ENCODE peak calls at places on chromosomes 16 and 17, in five cellular contexts. K is A549, V is K562, J is IMR-90, B is SK-N-SH. G is an unnamed sample.

GRCh38 chr17:2101448-2102257 is 46.8 kb downstream of the HIC1 start:
- DNase-seq in K (no peak), B (no peak), V (no peak), J (no peak), G (no peak)

GRCh38 chr17:41970901-41971331 is 4.3 kb downstream of the CNP start:
- DNase-seq in V (no peak), K (no peak), J (no peak), B (no peak), G (no peak)

GRCh38 chr17:4492762-4493561 is 5.7 kb upstream of the SPNS2 start:
- DNase-seq in B (no peak), K (peak; percentile 51), J (peak; percentile 28), V (peak; percentile 73), G (no peak)

GRCh38 chr17:54530398-54530797 is 370.3 kb upstream of the TOM1L1 start:
- DNase-seq in K (no peak), B (no peak), V (no peak), J (no peak), G (no peak)

GRCh38 chr17:31787857-31788570 is 71.0 kb downstream of the COPRS start:
- DNase-seq in J (peak; percentile 93), V (peak; percentile 3), B (no peak), K (peak; percentile 59), G (no peak)

GRCh38 chr17:4559139-4559791 is 1.1 kb downstream of the GGT6 start:
- DNase-seq in K (no peak), V (no peak), B (no peak), J (no peak), G (no peak)

GRCh38 chr17:20184191-20184590 is 175.0 kb downstream of the SPECC1 start:
- DNase-seq in J (no peak), K (peak; percentile 29), B (no peak), V (no peak), G (no peak)

GRCh38 chr17:77375917-77376651 is 235.3 kb downstream of the SEC14L1 start:
- DNase-seq in V (no peak), J (peak; percentile 92), K (no peak), B (peak; percentile 82), G (no peak)

GRCh38 chr16:57736419-57737281 is 1.1 kb downstream of the KATNB1 start:
- DNase-seq in K (peak; percentile 75), J (peak; percentile 87), V (peak; percentile 53), B (peak; percentile 62), G (no peak)

GRCh38 chr17:79970576-79971068 is 65.0 kb downstream of the TBC1D16 start:
- DNase-seq in V (no peak), B (peak; percentile 33), K (peak; percentile 75), J (peak; percentile 10), G (no peak)

GRCh38 chr16:30068750-30069574 is 3.4 kb downstream of the ALDOA start:
- DNase-seq in B (peak; percentile 52), V (no peak), K (peak; percentile 59), J (no peak), G (no peak)
- TF ChIP-seq RCOR1 in B (no peak), V (no peak), K (no peak), J (no peak), G (no peak)

DNA sequence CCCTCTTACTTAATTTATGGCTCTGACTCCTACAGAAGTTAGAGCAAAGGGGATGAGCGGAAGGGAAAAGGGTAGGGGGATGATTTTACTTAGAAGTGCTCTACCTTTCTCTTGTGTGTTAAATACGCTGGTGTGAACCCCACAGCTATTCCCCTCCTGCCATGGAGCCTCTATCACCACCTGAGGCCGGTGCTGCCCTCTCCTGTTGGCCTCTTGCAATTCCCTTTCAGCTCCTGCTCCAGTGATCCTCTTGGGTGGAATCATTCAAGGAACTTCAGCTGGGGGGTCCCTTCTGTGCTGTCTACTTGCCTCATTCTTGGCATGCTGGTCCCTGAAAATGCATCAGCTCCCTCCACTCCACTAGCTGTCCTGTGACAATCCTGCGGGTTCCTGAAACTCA is 41.8 kb upstream of the CDH8 start:
- DNase-seq in J (no peak), V (no peak), B (peak; percentile 11), K (peak; percentile 33), G (no peak)
- TF ChIP-seq RCOR1 in J (no peak), V (no peak), B (no peak), K (no peak), G (no peak)

GRCh38 chr16:68367034-68367433 is 56.2 kb downstream of the PRMT7 start:
- DNase-seq in K (peak; percentile 52), B (peak; percentile 74), V (peak; percentile 68), J (peak; percentile 9), G (no peak)
- TF ChIP-seq RCOR1 in K (no peak), B (no peak), V (no peak), J (no peak), G (no peak)

GRCh38 chr17:40905370-40905769 is 20.3 kb upstream of the KRT20 start:
- DNase-seq in V (no peak), B (no peak), K (no peak), J (no peak), G (no peak)
- TF ChIP-seq RCOR1 in V (no peak), B (no peak), K (no peak), J (no peak), G (no peak)

GRCh38 chr17:66982011-66982508 is 17.6 kb downstream of the CACNG4 start:
- DNase-seq in V (no peak), J (no peak), B (no peak), K (no peak), G (no peak)
- TF ChIP-seq RCOR1 in V (no peak), J (no peak), B (no peak), K (no peak), G (no peak)

GRCh38 chr17:67658265-67658664 is 59.5 kb upstream of the NOL11 start:
- DNase-seq in K (no peak), J (no peak), V (no peak), B (no peak), G (no peak)

GRCh38 chr17:67652433-67652832 is 65.3 kb upstream of the NOL11 start:
- DNase-seq in K (no peak), J (no peak), V (no peak), B (no peak), G (no peak)

GRCh38 chr17:67657596-67657995 is 60.1 kb upstream of the NOL11 start:
- DNase-seq in K (no peak), V (no peak), J (no peak), B (no peak), G (no peak)

GRCh38 chr17:67656494-67657203 is 61.1 kb upstream of the NOL11 start:
- DNase-seq in K (no peak), B (no peak), J (no peak), V (no peak), G (peak; percentile 51)

GRCh38 chr17:67655478-67656148 is 62.1 kb upstream of the NOL11 start:
- DNase-seq in B (no peak), K (no peak), J (no peak), V (no peak), G (no peak)
- TF ChIP-seq RCOR1 in B (no peak), K (no peak), J (no peak), V (no peak), G (no peak)

DNA sequence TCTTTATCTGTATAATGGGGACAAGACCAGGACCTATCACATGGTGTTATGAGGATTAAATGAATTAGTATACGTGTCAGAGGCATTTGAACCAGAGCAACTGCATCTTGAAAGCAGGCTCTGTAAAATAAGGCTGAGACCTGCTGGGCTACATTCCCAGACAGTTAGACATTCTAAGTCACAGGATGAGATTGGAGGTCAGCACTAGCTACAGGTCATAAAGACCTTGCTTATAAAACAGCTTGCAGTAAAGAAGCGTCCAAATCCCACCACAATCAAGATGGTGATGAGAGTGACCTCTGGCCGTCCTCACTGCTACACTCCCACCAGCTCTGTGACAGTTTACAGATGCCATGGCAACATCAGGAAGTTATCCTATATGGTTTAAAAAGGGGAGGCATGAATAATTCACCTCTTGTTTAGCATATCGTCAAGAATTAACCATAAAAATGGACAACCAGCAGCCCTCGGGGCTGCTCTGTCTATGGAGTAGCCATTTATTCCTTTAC is 71.8 kb downstream of the IRF8 start:
- DNase-seq in B (no peak), K (peak; percentile 48), J (peak; percentile 0), V (no peak), G (no peak)
- TF ChIP-seq RCOR1 in B (no peak), K (no peak), J (no peak), V (no peak), G (no peak)

GRCh38 chr16:69935740-69936139 is 15.4 kb upstream of the CLEC18A start:
- DNase-seq in V (no peak), B (no peak), K (no peak), J (no peak), G (no peak)

GRCh38 chr16:69936252-69936651 is 14.9 kb upstream of the CLEC18A start:
- DNase-seq in B (no peak), K (no peak), V (no peak), J (no peak), G (no peak)

GRCh38 chr16:69937465-69937951 is 13.6 kb upstream of the CLEC18A start:
- DNase-seq in K (peak; percentile 72), B (peak; percentile 65), J (no peak), V (peak; percentile 35), G (no peak)

GRCh38 chr16:69935278-69935711 is 15.8 kb upstream of the CLEC18A start:
- DNase-seq in J (no peak), B (no peak), K (no peak), V (no peak), G (no peak)

GRCh38 chr16:69936751-69937211 is 14.4 kb upstream of the CLEC18A start:
- DNase-seq in J (no peak), V (no peak), B (no peak), K (no peak), G (no peak)
- TF ChIP-seq RCOR1 in J (no peak), V (no peak), B (no peak), K (no peak), G (no peak)

DNA sequence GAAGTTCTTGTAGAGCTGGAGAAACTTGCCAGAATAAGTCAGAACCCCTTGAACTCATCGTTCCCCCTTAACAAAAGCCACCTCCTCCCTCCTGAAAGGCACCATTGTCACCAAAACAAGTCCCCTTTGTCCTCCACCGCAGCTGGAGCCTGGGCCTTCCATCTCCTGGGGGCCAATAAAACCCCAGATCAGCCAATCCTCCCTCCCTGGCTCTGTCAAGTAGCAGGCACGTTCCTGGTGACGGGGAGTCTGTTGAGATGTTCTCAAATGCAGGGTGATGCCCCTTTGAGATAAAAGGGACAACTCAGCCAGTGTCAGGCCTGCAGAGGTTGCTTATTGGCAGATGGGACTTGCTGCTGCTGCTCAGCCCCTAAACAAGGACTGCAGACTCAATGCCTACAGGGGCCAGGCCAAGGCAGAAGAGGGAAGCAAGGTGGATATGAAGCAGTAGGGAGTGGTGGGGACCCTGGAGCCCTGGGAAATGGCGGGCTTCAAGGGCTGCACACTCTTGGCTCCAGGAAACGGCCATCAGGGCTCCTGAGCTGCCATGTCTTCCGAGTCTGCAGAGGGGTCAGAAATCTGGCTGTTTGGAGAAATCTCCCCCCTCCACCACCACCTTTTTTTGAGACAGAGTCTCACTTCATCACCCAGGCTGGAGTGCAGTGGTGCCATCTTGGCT is 169.0 kb downstream of the KATNIP start:
- DNase-seq in V (no peak), B (peak; percentile 56), K (no peak), J (no peak), G (no peak)
- TF ChIP-seq RCOR1 in V (no peak), B (no peak), K (no peak), J (no peak), G (no peak)